ENCODE peak calls at places on chromosomes 16 and 17, in four cellular contexts. Q is HEK293T, T is HepG2, M is GM12878. L is an unnamed sample.
A peak's percentile ranks its signal among the peaks of the same experiment; 100 is the strongest.

GRCh38 chr16:1210461-1210860 is 14.6 kb downstream of the TPSG1 start:
- DNase-seq in Q (no peak), T (no peak), M (no peak), L (no peak)

GRCh38 chr16:48613061-48613957 is 3.3 kb upstream of the N4BP1 start:
- DNase-seq in Q (no peak), T (peak; percentile 76), M (no peak), L (no peak)

GRCh38 chr17:31373150-31374082 is 18.1 kb upstream of the RAB11FIP4 start:
- DNase-seq in Q (no peak), T (peak; percentile 42), M (peak; percentile 31), L (peak; percentile 35)

GRCh38 chr17:55654821-55655220 is 67.8 kb downstream of the TMEM100 start:
- DNase-seq in Q (no peak), T (no peak), M (no peak), L (no peak)

GRCh38 chr17:16444258-16444886 is 29.0 kb downstream of the TRPV2 start:
- DNase-seq in Q (no peak), T (no peak), M (no peak), L (no peak)

GRCh38 chr16:21076186-21076883 is 74.3 kb downstream of the DNAH3 start:
- DNase-seq in Q (no peak), T (peak; percentile 32), M (no peak), L (no peak)

GRCh38 chr17:57032343-57032742 is 52.7 kb upstream of the AKAP1 start:
- DNase-seq in Q (no peak), T (no peak), M (no peak), L (no peak)

GRCh38 chr17:73156887-73157870 is 7.6 kb upstream of the SSTR2 start:
- DNase-seq in Q (no peak), T (no peak), M (peak; percentile 57), L (no peak)

GRCh38 chr16:65658339-65659275 is 536.7 kb upstream of the CDH11 start:
- DNase-seq in Q (no peak), T (no peak), M (no peak), L (no peak)

GRCh38 chr17:2250140-2251095 is 53.2 kb downstream of the SMG6 start:
- DNase-seq in Q (no peak), T (no peak), M (no peak), L (no peak)

GRCh38 chr16:57184113-57184512 is 1.7 kb downstream of the PSME3IP1 start:
- DNase-seq in Q (no peak), T (no peak), M (no peak), L (no peak)

GRCh38 chr16:57185945-57186629 is at the start of the genes PSME3IP1 and RSPRY1:
- DNase-seq in Q (peak; percentile 99), T (peak; percentile 100), M (peak; percentile 99), L (peak; percentile 100)

GRCh38 chr16:57184890-57185445 is 871 bp downstream of the PSME3IP1 start:
- DNase-seq in Q (no peak), T (no peak), M (no peak), L (no peak)

GRCh38 chr16:57186630-57187507 is 740 bp downstream of the RSPRY1 start:
- DNase-seq in Q (peak; percentile 17), T (peak; percentile 54), M (no peak), L (peak; percentile 45)

GRCh38 chr16:57185446-57185944 is 344 bp downstream of the PSME3IP1 start:
- DNase-seq in Q (peak; percentile 39), T (no peak), M (no peak), L (no peak)
- TF ChIP-seq FOXM1 in Q (no peak), T (no peak), M (no peak), L (no peak)

DNA sequence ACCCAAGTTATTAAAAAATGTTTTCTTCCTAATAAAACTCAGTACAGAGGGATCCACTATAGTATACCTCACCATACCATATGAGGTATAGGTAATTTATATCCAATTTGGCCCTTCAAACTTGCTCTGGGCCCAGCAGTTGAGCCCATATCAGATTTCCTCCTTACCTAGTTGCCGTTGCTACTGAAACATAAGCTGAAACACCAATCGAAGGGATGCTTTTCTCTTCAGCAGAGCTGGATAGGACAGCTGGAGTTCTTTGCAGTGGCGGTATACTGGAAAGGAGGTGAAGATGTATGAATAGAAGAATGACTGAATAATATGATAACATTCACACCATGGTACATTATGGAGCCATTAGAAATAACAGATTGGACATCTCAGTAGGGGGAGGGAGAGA is 42.7 kb downstream of the TNRC6C start:
- DNase-seq in Q (peak; percentile 38), T (no peak), M (no peak), L (no peak)
- TF ChIP-seq FOXM1 in Q (no peak), T (no peak), M (no peak), L (no peak)

GRCh38 chr16:69204106-69204655 is 17.2 kb downstream of the SNTB2 start:
- DNase-seq in Q (no peak), T (no peak), M (no peak), L (no peak)
- TF ChIP-seq FOXM1 in Q (no peak), T (no peak), M (no peak), L (no peak)

GRCh38 chr17:66466421-66466820 is 164.0 kb downstream of the PRKCA start:
- DNase-seq in Q (no peak), T (no peak), M (no peak), L (no peak)
- TF ChIP-seq FOXM1 in Q (no peak), T (no peak), M (no peak), L (no peak)